ENCODE peak calls at places on chromosomes 4 and X, in four cellular contexts. F is SK-N-SH, Q is coronary artery, Y is brain microvascular endothelial cell. S is an unnamed sample.
A peak's percentile ranks its signal among the peaks of the same experiment; 100 is the strongest.

GRCh38 chrX:57294961-57295360 is 8.5 kb downstream of the FAAH2 start:
- DNase-seq in F (no peak), Q (no peak), Y (no peak), S (no peak)

GRCh38 chr4:169117591-169118081 is 107.6 kb upstream of the CBR4 start:
- DNase-seq in F (no peak), Q (no peak), Y (peak; percentile 66), S (no peak)

GRCh38 chr4:90318208-90318607 is 191.0 kb downstream of the CCSER1 start:
- DNase-seq in F (no peak), Q (no peak), Y (peak; percentile 61), S (no peak)

GRCh38 chrX:16711219-16712115 is 1.0 kb downstream of the CTPS2 start:
- DNase-seq in F (peak; percentile 44), Q (no peak), Y (no peak), S (peak; percentile 25)

GRCh38 chrX:23668335-23668734 is 1.0 kb downstream of the PRDX4 start:
- DNase-seq in F (peak; percentile 11), Q (no peak), Y (no peak), S (no peak)

GRCh38 chr4:16077786-16078185 is 6.0 kb downstream of the PROM1 start:
- DNase-seq in F (no peak), Q (no peak), Y (no peak), S (no peak)

GRCh38 chrX:50920132-50920531 is 9.6 kb downstream of the BMP15 start:
- DNase-seq in F (no peak), Q (no peak), Y (peak; percentile 9), S (no peak)

GRCh38 chrX:94204524-94204923 is 530.5 kb downstream of the FAM133A start:
- DNase-seq in F (peak; percentile 0), Q (no peak), Y (no peak), S (no peak)

GRCh38 chr4:95847908-95848468 is 8.1 kb downstream of the PDHA2 start:
- DNase-seq in F (no peak), Q (no peak), Y (no peak), S (no peak)

GRCh38 chrX:94831364-94831763 is 1157.4 kb downstream of the FAM133A start:
- DNase-seq in F (peak; percentile 3), Q (no peak), Y (no peak), S (no peak)

GRCh38 chr4:165600959-165601674 is 222.3 kb downstream of the CPE start:
- DNase-seq in F (no peak), Q (no peak), Y (no peak), S (no peak)

GRCh38 chr4:47270226-47270888 is 193.1 kb downstream of the COMMD8 start:
- DNase-seq in F (no peak), Q (no peak), Y (no peak), S (no peak)

GRCh38 chr4:139014391-139015268 is 951 bp upstream of the NOCT start:
- DNase-seq in F (peak; percentile 44), Q (no peak), Y (peak; percentile 92), S (no peak)

GRCh38 chr4:67702166-67702565 is 1.2 kb upstream of the UBA6 start:
- DNase-seq in F (no peak), Q (no peak), Y (no peak), S (no peak)
- TF ChIP-seq CTCF in F (no peak), Q (no peak), Y (no peak), S (no peak)

GRCh38 chr4:148353571-148353970 is 88.6 kb downstream of the NR3C2 start:
- DNase-seq in F (no peak), Q (no peak), Y (no peak), S (no peak)

GRCh38 chr4:148346657-148347056 is 95.6 kb downstream of the NR3C2 start:
- DNase-seq in F (no peak), Q (no peak), Y (no peak), S (no peak)

GRCh38 chr4:148345509-148345908 is 96.7 kb downstream of the NR3C2 start:
- DNase-seq in F (no peak), Q (no peak), Y (no peak), S (no peak)

GRCh38 chr4:148344382-148344781 is 97.8 kb downstream of the NR3C2 start:
- DNase-seq in F (no peak), Q (no peak), Y (no peak), S (no peak)

DNA sequence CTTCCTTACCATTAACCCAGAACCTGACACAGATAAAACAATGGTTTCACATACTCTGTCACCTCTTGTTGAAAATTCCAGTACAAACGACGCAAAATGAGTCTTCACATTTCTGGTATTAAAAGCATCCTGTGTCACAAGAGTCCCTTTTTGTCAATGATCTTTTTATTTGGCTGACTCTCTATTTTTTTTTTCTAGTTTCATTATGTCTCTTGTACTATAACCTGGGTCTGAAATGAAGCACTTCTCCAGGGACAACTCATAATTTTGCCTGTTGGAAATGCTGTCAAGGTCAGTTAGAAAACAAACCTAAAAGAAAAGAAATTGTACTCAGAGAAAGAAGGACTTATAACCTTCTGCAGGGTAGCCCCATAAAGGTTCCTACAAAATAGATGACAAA is 93.1 kb downstream of the NR3C2 start:
- DNase-seq in F (no peak), Q (no peak), Y (no peak), S (no peak)
- TF ChIP-seq CTCF in F (no peak), Q (no peak), Y (no peak), S (no peak)

DNA sequence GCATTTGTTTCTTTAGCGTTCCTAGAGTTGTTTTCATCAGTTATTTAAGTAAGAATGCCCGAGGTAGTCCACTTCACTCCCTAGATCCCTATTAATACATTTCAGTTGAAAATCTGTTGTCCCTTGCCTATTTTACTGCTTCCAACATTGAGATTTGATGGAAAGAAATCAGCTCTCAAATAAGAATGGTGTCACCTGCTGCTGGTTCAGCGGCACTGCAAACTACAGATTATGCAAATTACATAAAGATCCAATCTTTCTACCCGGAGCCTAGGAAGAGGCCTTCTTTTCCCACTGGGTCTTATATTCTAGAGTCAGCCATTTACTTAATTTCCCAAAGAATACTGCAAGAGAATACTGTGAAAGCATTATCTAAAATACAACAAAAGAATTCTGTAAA is 597.6 kb upstream of the MAGEB2 start:
- DNase-seq in F (no peak), Q (no peak), Y (no peak), S (no peak)
- TF ChIP-seq CTCF in F (peak; percentile 59), Q (no peak), Y (peak; percentile 39), S (peak; percentile 23)

DNA sequence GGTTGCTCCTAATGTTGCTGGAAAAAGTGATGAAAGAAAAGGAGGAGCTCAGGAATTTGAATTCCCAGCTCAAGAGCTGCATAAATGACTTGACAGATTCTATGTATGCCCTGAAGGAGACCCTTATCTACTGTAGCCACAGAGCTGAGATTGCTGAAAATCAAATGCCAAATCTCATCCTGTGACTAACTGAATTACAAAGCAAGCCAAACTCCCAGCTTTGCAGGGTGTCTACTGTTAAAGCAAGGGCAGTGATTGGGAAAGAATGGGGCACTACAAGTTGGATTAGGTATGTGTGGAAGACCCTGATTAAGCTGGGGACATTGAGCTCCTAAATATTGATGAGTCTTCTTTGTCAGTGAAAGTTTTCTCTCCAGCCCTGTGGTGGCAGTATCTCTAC is 20.8 kb upstream of the SMIM9 start:
- DNase-seq in F (no peak), Q (no peak), Y (no peak), S (no peak)
- TF ChIP-seq CTCF in F (no peak), Q (no peak), Y (no peak), S (no peak)

GRCh38 chrX:113947548-113947947 is 636.3 kb upstream of the HTR2C start:
- DNase-seq in F (no peak), Q (no peak), Y (no peak), S (no peak)
- TF ChIP-seq CTCF in F (peak; percentile 34), Q (no peak), Y (no peak), S (peak; percentile 46)